ENCODE peak calls at places on chromosomes 4 and X, in ten cellular contexts. L is stimulated activated CD8-positive, alpha-beta memory T cell treated with anti-CD3 and anti-CD28 coated beads, Interleukin-7, amount 100 ng/mL, for 1 hour; X is left ventricle myocardium inferior; W is COLO829; U is NCI-H510A; H is left cardiac atrium; T is activated CD8-positive, alpha-beta memory T cell treated with anti-CD3 and anti-CD28 coated beads for 4 hours; E is Kasumi-1; D is SW 1271; I is sigmoid colon. C is an unnamed sample.

GRCh38 chrX:16873106-16873505 is 2.9 kb upstream of the RBBP7 start:
- DNase-seq in X (no peak), L (no peak), T (no peak), W (no peak), E (no peak), D (no peak), I (no peak), U (no peak), H (no peak), C (no peak)

GRCh38 chrX:41490446-41490845 is 43.3 kb downstream of the NYX start:
- DNase-seq in E (no peak), I (no peak), U (no peak), T (no peak), L (no peak), H (no peak), W (no peak), X (no peak), D (no peak), C (no peak)

GRCh38 chr4:161767116-161767515 is 396.7 kb downstream of the FSTL5 start:
- DNase-seq in I (no peak), H (no peak), U (no peak), E (no peak), T (no peak), L (no peak), X (no peak), D (no peak), W (no peak), C (no peak)

GRCh38 chr4:173074501-173074946 is 94.1 kb upstream of the GALNT7 start:
- DNase-seq in U (no peak), I (no peak), D (no peak), X (no peak), T (no peak), H (no peak), E (no peak), L (no peak), W (no peak), C (no peak)

GRCh38 chr4:1577818-1578217 is 106.3 kb downstream of the FAM53A start:
- DNase-seq in H (peak; percentile 13), E (no peak), U (no peak), W (no peak), L (no peak), T (no peak), I (peak; percentile 45), X (no peak), D (no peak), C (no peak)

GRCh38 chrX:103275947-103276567 is 493 bp downstream of the TCEAL5 start:
- DNase-seq in I (no peak), U (no peak), E (no peak), T (no peak), L (no peak), H (no peak), W (no peak), D (no peak), X (no peak), C (no peak)

GRCh38 chrX:46380148-46380752 is 165.0 kb downstream of the ZNF674 start:
- DNase-seq in D (no peak), X (no peak), I (no peak), W (no peak), H (no peak), E (no peak), U (no peak), L (no peak), T (no peak), C (no peak)

GRCh38 chrX:107025538-107025937 is 25.5 kb upstream of the MORC4 start:
- DNase-seq in L (no peak), T (no peak), X (no peak), E (peak; percentile 28), D (peak; percentile 20), I (no peak), W (peak; percentile 4), H (no peak), U (no peak), C (no peak)

GRCh38 chr4:183773790-183774189 is 114.7 kb downstream of the TRAPPC11 start:
- DNase-seq in D (no peak), L (no peak), U (no peak), X (no peak), T (no peak), W (no peak), H (no peak), I (no peak), E (no peak), C (no peak)

GRCh38 chr4:7531640-7531994 is 96.9 kb upstream of the PSAPL1 start:
- DNase-seq in X (no peak), H (no peak), U (no peak), W (no peak), T (no peak), I (no peak), L (no peak), D (no peak), E (no peak), C (no peak)

GRCh38 chr4:74267998-74268606 is 40.2 kb upstream of the EPGN start:
- DNase-seq in I (no peak), E (no peak), D (peak; percentile 7), X (no peak), H (no peak), W (peak; percentile 29), L (no peak), U (no peak), T (no peak), C (no peak)

GRCh38 chr4:165464813-165465381 is 86.1 kb downstream of the CPE start:
- DNase-seq in X (no peak), W (peak; percentile 77), I (no peak), L (no peak), U (no peak), T (peak; percentile 1), H (no peak), D (peak; percentile 31), E (peak; percentile 68), C (no peak)

C was measured in cortex of kidney.